ENCODE peak calls at places on chromosomes 1 and 21, in six cellular contexts. E, S, W, C, A and M are unnamed samples.

GRCh38 chr1:203328714-203329122 is 22.2 kb downstream of the FMOD start:
- DNase-seq in A (peak; percentile 32), C (no peak), E (no peak), W (no peak), S (no peak), M (peak; percentile 82)

GRCh38 chr21:41410767-41411448 is 15.1 kb upstream of the MX1 start:
- DNase-seq in C (no peak), A (no peak), E (no peak), S (no peak), W (no peak), M (no peak)

GRCh38 chr1:33502726-33503125 is 30.3 kb downstream of the ZSCAN20 start:
- DNase-seq in C (no peak), A (peak; percentile 7), S (peak; percentile 76), E (no peak), W (peak; percentile 20), M (peak; percentile 54)

GRCh38 chr1:161119017-161119378 is 1.1 kb downstream of the NIT1 start:
- DNase-seq in A (peak; percentile 52), E (no peak), S (peak; percentile 30), C (no peak), W (peak; percentile 59), M (no peak)

GRCh38 chr1:156767879-156768608 is 709 bp downstream of the PRCC start:
- DNase-seq in W (no peak), C (peak; percentile 77), A (peak; percentile 12), E (peak; percentile 28), S (no peak), M (no peak)

GRCh38 chr1:171486048-171486519 is 754 bp downstream of the PRRC2C start:
- DNase-seq in A (peak; percentile 82), C (no peak), E (peak; percentile 22), S (peak; percentile 77), W (peak; percentile 76), M (peak; percentile 72)

GRCh38 chr21:33949516-33950424 is 34.2 kb upstream of the ATP5PO start:
- DNase-seq in C (no peak), S (no peak), A (no peak), W (no peak), E (no peak), M (no peak)

GRCh38 chr1:29719253-29719652 is 482.9 kb downstream of the PTPRU start:
- DNase-seq in W (peak; percentile 29), C (no peak), A (peak; percentile 14), S (peak; percentile 89), E (peak; percentile 51), M (peak; percentile 96)

GRCh38 chr1:115539736-115540135 is 102.0 kb upstream of the VANGL1 start:
- DNase-seq in A (peak; percentile 21), E (no peak), W (peak; percentile 67), C (no peak), S (no peak), M (no peak)

GRCh38 chr1:108089482-108089881 is 110.7 kb downstream of the SLC25A24 start:
- DNase-seq in S (peak; percentile 91), C (no peak), E (no peak), A (no peak), W (no peak), M (no peak)

DNA sequence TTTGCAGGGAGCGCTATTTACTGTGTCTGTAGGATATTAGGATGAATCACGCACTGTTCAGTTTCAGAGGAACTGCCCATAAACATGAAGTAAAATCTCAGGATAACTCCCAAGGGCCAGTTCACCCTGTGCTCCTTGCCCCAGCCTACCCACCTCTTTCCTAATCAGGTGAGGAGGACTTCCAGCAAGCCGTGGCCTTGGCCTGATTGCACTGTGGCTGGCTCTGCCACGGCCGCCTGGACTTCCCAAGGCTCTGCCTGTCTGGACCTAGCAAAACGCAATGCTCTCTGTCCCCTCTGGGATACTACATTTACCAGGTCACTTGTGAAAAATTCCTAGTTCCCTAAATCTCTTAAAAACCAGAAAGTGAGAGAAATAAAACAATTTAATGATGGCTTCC is 7.4 kb upstream of the ASCL5 start:
- DNase-seq in C (no peak), E (no peak), S (no peak), W (no peak), A (no peak), M (no peak)
- TF ChIP-seq CTCF in C (no peak), E (no peak), S (no peak), W (no peak), A (no peak), M (no peak)

GRCh38 chr1:164576311-164577271 is 17.6 kb downstream of the PBX1 start:
- DNase-seq in S (peak; percentile 89), A (peak; percentile 77), W (peak; percentile 84), E (no peak), C (no peak), M (peak; percentile 83)
- H3K4me3 ChIP-seq in S (peak overlapping the region; percentile 23), A (peak overlapping the region; percentile 35), W (peak overlapping the region; percentile 7), E (peak overlapping the region; percentile 15), C (peak overlapping the region; percentile 22), M (peak overlapping the region; percentile 27)

DNA sequence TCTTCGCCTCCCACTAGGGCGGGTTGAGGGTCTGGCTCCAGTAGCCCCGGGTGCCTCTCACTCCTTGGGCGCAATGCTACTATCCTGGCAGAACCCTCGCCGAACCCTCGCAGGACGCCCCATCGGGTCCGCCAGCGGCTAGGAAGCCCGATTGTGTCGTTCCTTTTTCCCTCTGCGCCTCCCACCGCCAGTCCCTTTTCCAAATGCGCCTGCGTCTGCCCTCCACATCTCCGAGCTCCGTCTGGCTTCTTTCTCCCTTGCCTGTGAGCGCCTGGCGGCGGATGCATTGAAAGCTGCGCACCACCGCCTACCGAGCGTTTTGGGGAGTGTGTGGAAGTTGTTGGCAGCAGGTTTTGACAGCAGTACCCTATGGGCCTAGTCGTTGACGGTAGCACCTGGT is 1.0 kb upstream of the DIRAS3 start:
- DNase-seq in E (peak; percentile 22), C (peak; percentile 63), W (peak; percentile 85), S (peak; percentile 70), A (peak; percentile 82), M (peak; percentile 68)
- TF ChIP-seq CTCF in E (peak; percentile 35), C (no peak), W (peak; percentile 59), S (peak; percentile 55), A (peak; percentile 73), M (peak; percentile 63)

DNA sequence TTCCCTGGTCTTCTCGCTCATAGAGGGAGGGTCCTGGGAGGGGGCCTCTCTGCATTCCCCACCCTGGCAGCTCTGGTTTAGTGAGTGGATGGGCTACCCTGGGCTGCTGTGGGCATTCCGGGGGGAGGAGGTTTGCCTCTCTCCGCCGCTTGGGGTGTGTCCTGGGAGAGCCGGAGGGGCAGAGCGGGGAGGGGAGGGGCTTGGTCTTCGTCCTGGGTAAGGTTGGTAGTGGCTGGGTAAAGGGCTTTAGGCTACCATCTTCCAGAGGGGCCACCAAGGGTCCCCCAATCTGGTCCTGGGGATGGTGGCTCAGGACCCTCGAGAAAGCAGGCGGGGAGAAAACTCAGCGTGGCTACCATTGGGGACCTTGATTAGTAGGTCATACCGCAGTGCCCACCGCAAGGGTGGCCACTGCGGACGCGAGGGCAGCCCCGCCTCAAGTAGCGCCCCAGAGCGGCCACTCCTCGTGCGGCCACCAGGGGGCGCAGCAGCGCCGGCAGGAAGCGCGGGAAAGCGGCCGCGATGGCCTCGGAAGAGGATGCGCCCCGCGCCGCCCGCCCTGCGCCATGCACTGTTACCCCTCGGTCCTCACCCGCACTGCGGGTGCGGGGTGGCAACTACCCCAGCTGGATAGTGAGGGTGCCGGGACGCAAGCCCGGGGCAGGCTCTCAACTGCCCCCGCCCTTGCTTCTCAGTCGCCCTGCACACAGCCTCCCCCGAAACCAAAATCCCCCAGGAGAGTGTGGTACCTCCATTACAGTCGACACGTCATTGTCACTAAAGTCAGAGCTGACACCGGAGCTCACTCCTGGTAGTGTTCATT is 44.1 kb upstream of the SLC25A33 start:
- DNase-seq in E (no peak), S (peak; percentile 24), A (peak; percentile 57), C (peak; percentile 68), W (peak; percentile 59), M (peak; percentile 38)
- H3K4me3 ChIP-seq in E (no peak overlapping the region), S (no peak overlapping the region), A (peak overlapping the region; percentile 33), C (peak overlapping the region; percentile 26), W (no peak overlapping the region), M (no peak overlapping the region)